ENCODE peak calls at places on chromosomes 4 and X, in six cellular contexts. P is stomach, D is uterus, O is body of pancreas, Q is thoracic aorta, X is SJSA1. E is an unnamed sample. For H3K27me3, the result is how much of the 10 kb centered on the place peaks cover.

GRCh38 chr4:76990288-76991080 is 40.9 kb downstream of the SEPTIN11 start:
- DNase-seq in P (no peak), D (no peak), O (no peak), Q (no peak), X (no peak), E (no peak)

GRCh38 chrX:45889471-45889870 is 655.8 kb downstream of the ZNF674 start:
- DNase-seq in P (no peak), D (peak), O (no peak), Q (no peak), X (no peak), E (no peak)

GRCh38 chr4:155632314-155632713 is 34.3 kb upstream of the GUCY1A1 start:
- DNase-seq in P (no peak), D (no peak), O (no peak), Q (no peak), X (no peak), E (no peak)

GRCh38 chr4:94244829-94245185 is 37.1 kb downstream of the SMARCAD1 start:
- DNase-seq in P (no peak), D (no peak), O (no peak), Q (no peak), X (no peak), E (no peak)

GRCh38 chr4:111296466-111296865 is 673.6 kb upstream of the PITX2 start:
- DNase-seq in P (no peak), D (no peak), O (no peak), Q (no peak), X (no peak), E (peak)

GRCh38 chr4:75921910-75922309 is 18.9 kb downstream of the NAAA start:
- DNase-seq in P (no peak), D (no peak), O (no peak), Q (no peak), X (no peak), E (no peak)

GRCh38 chrX:72169008-72169728 is 12.4 kb upstream of the PIN4 start:
- DNase-seq in P (no peak), D (no peak), O (no peak), Q (no peak), X (no peak), E (no peak)

GRCh38 chr4:70654605-70655011 is 11.7 kb downstream of the JCHAIN start:
- DNase-seq in P (no peak), D (no peak), O (no peak), Q (no peak), X (no peak), E (no peak)

GRCh38 chrX:129600981-129601424 is 53.8 kb downstream of the APLN start:
- DNase-seq in P (no peak), D (no peak), O (no peak), Q (no peak), X (no peak), E (no peak)

GRCh38 chrX:153440556-153441135 is 5.2 kb downstream of the TREX2 start:
- DNase-seq in P (no peak), D (no peak), O (no peak), Q (no peak), X (no peak), E (no peak)

GRCh38 chr4:73520821-73521220 is 39.3 kb downstream of the AFM start:
- DNase-seq in P (no peak), D (no peak), O (no peak), Q (no peak), X (peak), E (peak)

GRCh38 chr4:124711469-124712416 is 789 bp downstream of the ANKRD50 start:
- DNase-seq in P (peak), D (peak), O (peak), Q (no peak), X (peak), E (peak)

GRCh38 chr4:74364649-74365491 is at the start of gene EREG:
- DNase-seq in P (no peak), D (no peak), O (no peak), Q (no peak), X (no peak), E (peak)

GRCh38 chr4:24373662-24374061 is 210.7 kb downstream of the DHX15 start:
- DNase-seq in P (no peak), D (no peak), O (no peak), Q (no peak), X (no peak), E (no peak)

GRCh38 chr4:136562842-136563241 is 969.5 kb downstream of the PCDH18 start:
- DNase-seq in P (no peak), D (no peak), O (no peak), Q (no peak), X (no peak), E (no peak)

GRCh38 chr4:159487284-159487747 is 384.4 kb downstream of the RAPGEF2 start:
- DNase-seq in P (peak), D (no peak), O (peak), Q (no peak), X (no peak), E (peak)

GRCh38 chrX:40719218-40719617 is 16.1 kb downstream of the MED14 start:
- DNase-seq in P (no peak), D (no peak), O (no peak), Q (no peak), X (no peak), E (no peak)

GRCh38 chr4:98928131-98928504 is 815 bp downstream of the EIF4E start:
- DNase-seq in P (peak), D (peak), O (peak), Q (peak), X (peak), E (peak)

GRCh38 chr4:83043801-83044407 is 8.9 kb downstream of the COPS4 start:
- DNase-seq in P (no peak), D (peak), O (no peak), Q (no peak), X (no peak), E (no peak)

GRCh38 chrX:39507617-39508299 is 590.0 kb downstream of the BCOR start:
- DNase-seq in P (no peak), D (no peak), O (no peak), Q (no peak), X (no peak), E (no peak)

GRCh38 chrX:150771116-150771515 is 77.9 kb downstream of the MTMR1 start:
- DNase-seq in P (no peak), D (no peak), O (no peak), Q (no peak), X (no peak), E (no peak)

DNA sequence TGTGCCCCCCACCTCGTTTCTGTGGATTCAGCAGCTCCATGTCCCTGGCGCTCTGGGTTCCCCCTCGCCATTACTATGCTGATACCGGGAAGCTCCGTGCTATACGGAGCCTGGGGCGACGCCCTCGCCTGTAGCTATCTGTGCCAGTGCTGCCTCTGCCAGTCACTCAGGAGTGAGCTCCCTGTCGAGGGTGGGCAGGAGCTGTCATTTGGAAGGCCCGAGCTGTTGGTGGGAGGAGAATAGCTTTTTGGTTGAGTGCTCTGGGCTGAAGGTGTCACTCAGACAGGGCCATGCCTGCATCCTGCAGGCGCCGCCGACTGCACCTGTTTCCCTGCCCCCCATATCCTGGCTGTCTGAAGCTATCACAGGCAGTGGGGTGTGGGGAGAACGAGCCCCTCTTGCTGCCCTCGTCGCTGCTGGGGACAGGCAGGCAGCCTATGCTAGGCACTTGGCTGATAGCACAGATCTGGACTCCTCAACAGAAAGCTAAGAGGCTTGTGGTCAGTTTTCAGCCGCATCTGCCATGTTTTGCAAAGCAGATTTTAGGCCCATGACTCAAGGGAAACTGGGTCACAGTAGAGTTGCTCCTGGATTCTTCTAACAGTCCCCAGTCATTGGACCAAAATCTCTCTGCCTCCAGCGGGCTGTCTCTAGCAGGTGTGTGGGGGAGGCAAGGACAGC is 31.8 kb downstream of the CPLX1 start:
- DNase-seq in P (no peak), D (no peak), O (no peak), Q (no peak), X (no peak), E (no peak)
- H3K27me3 ChIP-seq in P (half or more), D (under half), O (under half), Q (under half), X (under half), E (under half)

GRCh38 chr4:4228356-4228668 is 1.6 kb upstream of the OTOP1 start:
- DNase-seq in P (no peak), D (no peak), O (no peak), Q (no peak), X (no peak), E (no peak)

GRCh38 chr4:4227510-4228355 is 1.0 kb upstream of the OTOP1 start:
- DNase-seq in P (no peak), D (no peak), O (no peak), Q (no peak), X (no peak), E (peak)

GRCh38 chr4:4226606-4227438 is at the start of gene OTOP1:
- DNase-seq in P (no peak), D (no peak), O (no peak), Q (no peak), X (no peak), E (peak)

GRCh38 chr4:4225915-4226605 is 669 bp downstream of the OTOP1 start:
- DNase-seq in P (no peak), D (no peak), O (no peak), Q (no peak), X (no peak), E (peak)
- H3K27me3 ChIP-seq in P (half or more), D (under half), O (under half), Q (under half), X (under half), E (under half)

GRCh38 chr4:80239480-80239879 is 27.0 kb upstream of the FGF5 start:
- DNase-seq in P (no peak), D (no peak), O (no peak), Q (no peak), X (no peak), E (no peak)

GRCh38 chr4:80233390-80233789 is 33.1 kb upstream of the FGF5 start:
- DNase-seq in P (no peak), D (no peak), O (no peak), Q (no peak), X (no peak), E (no peak)

GRCh38 chr4:80232707-80233370 is 33.6 kb upstream of the FGF5 start:
- DNase-seq in P (no peak), D (no peak), O (no peak), Q (no peak), X (no peak), E (no peak)

GRCh38 chr4:80237992-80238391 is 28.5 kb upstream of the FGF5 start:
- DNase-seq in P (no peak), D (no peak), O (no peak), Q (no peak), X (peak), E (no peak)

DNA sequence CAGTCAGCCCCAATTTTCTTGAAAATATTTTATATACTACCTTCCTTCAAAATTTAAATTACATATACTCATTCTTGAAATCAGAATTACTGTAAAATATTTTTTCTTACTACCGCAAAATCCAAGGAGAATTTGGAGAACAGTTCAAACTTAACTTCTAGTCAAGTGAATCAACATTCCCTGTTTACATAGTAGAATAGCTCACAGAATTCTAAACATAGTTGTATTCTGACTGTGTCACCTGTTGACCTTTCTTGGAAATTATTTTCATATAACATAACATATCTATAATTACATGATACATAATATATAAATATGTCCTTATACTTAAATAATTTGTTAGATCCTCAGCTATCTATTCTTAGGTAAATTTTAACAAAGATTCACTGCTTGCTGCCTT is 31.0 kb upstream of the FGF5 start:
- DNase-seq in P (no peak), D (no peak), O (no peak), Q (no peak), X (no peak), E (no peak)
- H3K27me3 ChIP-seq in P (under half), D (under half), O (under half), Q (under half), X (under half), E (under half)

GRCh38 chr4:30719363-30720020 is 677 bp upstream of the PCDH7 start:
- DNase-seq in P (peak), D (peak), O (peak), Q (no peak), X (no peak), E (peak)
- H3K27me3 ChIP-seq in P (half or more), D (under half), O (under half), Q (under half), X (under half), E (under half)

GRCh38 chrX:50470103-50471031 is at the start of gene DGKK:
- DNase-seq in P (no peak), D (no peak), O (no peak), Q (no peak), X (no peak), E (peak)

GRCh38 chrX:50471390-50471789 is 765 bp upstream of the DGKK start:
- DNase-seq in P (no peak), D (no peak), O (no peak), Q (no peak), X (no peak), E (peak)

GRCh38 chrX:50469206-50469605 is 1.4 kb downstream of the DGKK start:
- DNase-seq in P (no peak), D (no peak), O (no peak), Q (no peak), X (no peak), E (peak)
- H3K27me3 ChIP-seq in P (half or more), D (half or more), O (under half), Q (under half), X (under half), E (under half)

E was measured in BE2C.